ENCODE peak calls at places on chromosomes 4 and X, in nine cellular contexts. K is endodermal cell, L is suprapubic skin, M is heart left ventricle, G is lung, P is mesenchymal stem cell, R is right cardiac atrium, Q is PC-9, B is adrenal gland. V is an unnamed sample.

GRCh38 chr4:162347492-162348213 is 183.9 kb upstream of the FSTL5 start:
- DNase-seq in K (no peak), L (no peak), M (peak), G (no peak), P (no peak), R (peak), Q (no peak), B (no peak), V (no peak)

GRCh38 chrX:27599928-27600327 is 9.8 kb downstream of the DCAF8L2 start:
- DNase-seq in K (no peak), L (no peak), M (no peak), G (no peak), P (no peak), R (no peak), Q (no peak), B (no peak), V (no peak)

GRCh38 chr4:122588453-122589238 is 32.2 kb downstream of the IL21 start:
- DNase-seq in K (no peak), L (no peak), M (no peak), G (no peak), P (peak), R (no peak), Q (no peak), B (no peak), V (no peak)

GRCh38 chrX:36950495-36951253 is 57.5 kb upstream of the FAM47C start:
- DNase-seq in K (peak), L (no peak), M (no peak), G (no peak), P (no peak), R (no peak), Q (no peak), B (no peak), V (no peak)

GRCh38 chr4:161714022-161714751 is 449.6 kb downstream of the FSTL5 start:
- DNase-seq in K (no peak), L (no peak), M (no peak), G (no peak), P (peak), R (no peak), Q (no peak), B (no peak), V (no peak)

GRCh38 chr4:52263612-52264011 is 212.5 kb downstream of the SPATA18 start:
- DNase-seq in K (no peak), L (no peak), M (no peak), G (no peak), P (no peak), R (no peak), Q (no peak), B (no peak), V (no peak)

GRCh38 chr4:179145746-179146530 is 1703.7 kb upstream of the AGA start:
- DNase-seq in K (no peak), L (no peak), M (no peak), G (no peak), P (peak), R (no peak), Q (no peak), B (no peak), V (no peak)

GRCh38 chr4:105451346-105451745 is 22.5 kb downstream of the PPA2 start:
- DNase-seq in K (no peak), L (no peak), M (no peak), G (no peak), P (no peak), R (no peak), Q (no peak), B (no peak), V (no peak)

GRCh38 chrX:3370656-3371055 is 24.2 kb upstream of the MXRA5 start:
- DNase-seq in K (no peak), L (no peak), M (no peak), G (no peak), P (no peak), R (no peak), Q (no peak), B (no peak), V (no peak)

GRCh38 chrX:3371163-3371562 is 24.7 kb upstream of the MXRA5 start:
- DNase-seq in K (no peak), L (no peak), M (no peak), G (no peak), P (no peak), R (no peak), Q (no peak), B (no peak), V (no peak)
- H3K4me3 ChIP-seq in K (no peak), L (no peak), M (no peak), G (no peak), P (no peak), R (no peak), Q (no peak), B (no peak), V (no peak)

GRCh38 chrX:104166735-104167436 is 633 bp downstream of the FAM199X start:
- DNase-seq in K (no peak), L (no peak), M (no peak), G (no peak), P (peak), R (no peak), Q (no peak), B (no peak), V (no peak)
- H3K27ac ChIP-seq in K (no peak), L (peak), M (peak), G (peak), P (peak), R (peak), Q (no peak), B (peak), V (peak)

GRCh38 chr4:108169639-108170038 is 907 bp upstream of the LEF1 start:
- DNase-seq in K (no peak), L (no peak), M (no peak), G (no peak), P (no peak), R (no peak), Q (no peak), B (no peak), V (no peak)
- H3K4me3 ChIP-seq in K (no peak), L (no peak), M (no peak), G (no peak), P (peak), R (peak), Q (no peak), B (no peak), V (no peak)

GRCh38 chrX:20393944-20394343 is 127.2 kb upstream of the RPS6KA3 start:
- DNase-seq in K (no peak), L (no peak), M (no peak), G (no peak), P (peak), R (no peak), Q (no peak), B (no peak), V (no peak)
- H3K27ac ChIP-seq in K (no peak), L (no peak), M (no peak), G (no peak), P (no peak), R (no peak), Q (no peak), B (no peak), V (no peak)

GRCh38 chrX:40267334-40268118 is 169.8 kb upstream of the BCOR start:
- DNase-seq in K (no peak), L (no peak), M (peak), G (no peak), P (peak), R (no peak), Q (no peak), B (peak), V (no peak)
- H3K4me3 ChIP-seq in K (no peak), L (peak), M (peak), G (no peak), P (peak), R (peak), Q (peak), B (no peak), V (peak)

DNA sequence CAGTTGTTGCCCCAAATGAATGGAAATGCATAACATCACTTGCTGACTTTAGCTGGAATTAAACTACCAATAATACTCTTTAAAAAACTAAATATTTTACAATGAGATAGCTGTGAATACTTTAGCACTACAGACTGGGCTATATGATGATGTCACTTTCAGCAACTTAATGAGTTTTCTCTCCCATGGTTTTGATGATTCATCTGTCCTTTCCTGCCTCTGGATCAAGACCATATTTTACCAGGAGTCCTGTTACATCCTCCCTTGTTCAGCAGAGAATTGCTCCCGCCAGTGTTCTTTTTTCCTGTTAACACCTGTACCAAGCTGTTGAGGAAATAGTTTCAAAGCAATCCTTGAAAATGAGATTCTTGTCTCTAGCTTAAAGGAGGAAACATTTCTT is 543.0 kb downstream of the SPRY1 start:
- DNase-seq in K (no peak), L (no peak), M (no peak), G (no peak), P (peak), R (no peak), Q (no peak), B (no peak), V (no peak)
- H3K27ac ChIP-seq in K (no peak), L (no peak), M (no peak), G (no peak), P (no peak), R (no peak), Q (no peak), B (no peak), V (no peak)

DNA sequence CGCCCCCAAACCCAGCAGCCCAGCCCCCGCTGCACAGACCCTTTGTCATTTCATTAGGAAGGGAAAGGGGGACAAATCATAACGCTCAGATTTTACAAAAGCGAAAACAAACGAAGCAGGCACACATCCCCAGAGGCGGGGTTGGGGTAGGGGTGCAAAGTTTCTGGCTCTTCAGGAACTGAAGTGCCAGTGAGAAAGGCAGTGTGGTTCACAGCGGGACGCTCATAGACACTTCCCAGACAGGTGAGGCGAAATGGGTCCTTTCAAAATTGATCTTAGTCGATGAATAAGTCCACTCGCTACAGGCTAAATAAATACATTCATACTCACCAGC is 1.2 kb upstream of the MBNL3 start:
- DNase-seq in K (no peak), L (no peak), M (no peak), G (no peak), P (no peak), R (no peak), Q (no peak), B (peak), V (peak)
- H3K4me3 ChIP-seq in K (peak), L (peak), M (peak), G (peak), P (peak), R (peak), Q (peak), B (no peak), V (peak)